ENCODE peak calls at places on chromosome 9, in seven cellular contexts. I is H9, X is K562, G is HepG2, Z is IMR-90, A is colonic mucosa, L is PC-3. H is an unnamed sample.

GRCh38 chr9:114271556-114272510 is 51.1 kb upstream of the ORM1 start:
- DNase-seq in A (no peak), Z (peak; percentile 58), I (peak; percentile 56), L (peak; percentile 15), X (no peak), G (peak; percentile 28), H (peak; percentile 72)

GRCh38 chr9:83937861-83938455 is 16.7 kb upstream of the KIF27 start:
- DNase-seq in I (no peak), Z (peak; percentile 62), X (peak; percentile 54), G (peak; percentile 68), A (no peak), L (peak; percentile 87), H (peak; percentile 72)

GRCh38 chr9:131734165-131734610 is 5.7 kb downstream of the RAPGEF1 start:
- DNase-seq in G (no peak), A (peak; percentile 89), Z (no peak), I (no peak), L (peak; percentile 81), X (no peak), H (no peak)

GRCh38 chr9:137619240-137620090 is 660 bp downstream of the EHMT1 start:
- DNase-seq in G (no peak), A (peak; percentile 39), L (peak; percentile 39), X (no peak), I (no peak), Z (peak; percentile 36), H (peak; percentile 55)

GRCh38 chr9:6634441-6634840 is 11.1 kb downstream of the GLDC start:
- DNase-seq in A (no peak), Z (no peak), I (no peak), G (no peak), L (no peak), X (peak; percentile 11), H (no peak)

GRCh38 chr9:38226491-38226951 is 157.5 kb upstream of the SHB start:
- DNase-seq in Z (peak; percentile 4), X (no peak), L (peak; percentile 29), A (no peak), I (peak; percentile 50), G (peak; percentile 21), H (peak; percentile 32)

GRCh38 chr9:109766351-109766750 is 13.6 kb upstream of the PALM2AKAP2 start:
- DNase-seq in A (no peak), Z (peak; percentile 98), I (no peak), X (no peak), G (no peak), L (peak; percentile 44), H (peak; percentile 91)

GRCh38 chr9:10094563-10094962 is 518.2 kb downstream of the PTPRD start:
- DNase-seq in I (no peak), G (no peak), A (no peak), Z (no peak), X (no peak), L (no peak), H (no peak)

GRCh38 chr9:82421498-82421897 is 432.9 kb downstream of the SPATA31D1 start:
- DNase-seq in L (no peak), I (no peak), X (no peak), G (no peak), A (no peak), Z (no peak), H (no peak)

DNA sequence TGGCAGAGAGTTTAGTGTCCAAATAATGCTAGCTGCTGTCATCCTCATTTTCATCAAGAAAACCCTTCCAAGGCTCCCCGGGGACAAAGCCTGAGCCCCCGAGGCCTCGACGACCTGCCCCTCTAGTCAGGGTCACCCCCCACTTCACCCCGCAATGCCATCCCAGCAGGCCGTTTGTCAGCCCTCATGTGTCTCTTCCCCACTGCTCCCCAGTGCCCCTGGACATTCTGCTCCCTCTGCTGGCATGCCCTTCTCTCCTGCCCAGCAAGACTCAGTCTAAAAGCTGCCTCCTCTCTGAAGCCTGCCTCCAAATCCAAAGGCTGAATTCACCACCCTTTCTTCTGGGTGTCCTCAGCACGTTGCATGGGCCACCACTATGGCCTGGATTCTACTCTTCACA is 59.3 kb downstream of the PAX5 start:
- DNase-seq in I (peak; percentile 33), X (no peak), L (no peak), G (no peak), Z (no peak), A (no peak), H (no peak)
- TF ChIP-seq CTCF in I (peak; percentile 25), X (no peak), L (peak; percentile 44), G (peak; percentile 46), Z (peak; percentile 6), A (no peak), H (no peak)

DNA sequence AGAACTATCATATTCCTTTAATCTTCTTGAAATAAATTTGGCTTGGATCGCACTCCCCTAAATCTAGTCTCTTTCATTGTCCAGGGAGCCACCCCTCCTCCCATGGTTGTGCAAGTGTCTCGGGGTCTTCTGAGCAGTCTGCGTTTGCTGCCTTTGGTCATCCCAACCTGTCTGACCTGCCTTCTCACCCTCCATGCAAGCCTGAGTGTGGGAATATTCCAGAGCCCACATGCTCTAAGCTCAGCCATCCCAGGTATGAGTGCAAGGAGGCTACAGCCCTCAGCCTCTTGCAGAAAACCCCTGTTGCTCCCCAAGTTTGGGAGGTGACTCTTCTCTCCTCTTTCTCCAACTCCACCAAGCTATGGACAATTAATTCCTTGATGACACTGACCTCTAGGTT is 7.7 kb upstream of the CTSL start:
- DNase-seq in X (no peak), L (no peak), A (no peak), Z (no peak), G (no peak), I (no peak), H (no peak)
- H3K27me3 ChIP-seq in X (no peaks in the 10 kb centered on the region), L (no peaks in the 10 kb centered on the region), A (no peaks in the 10 kb centered on the region), Z (no peaks in the 10 kb centered on the region), G (peaks cover 23% of the 10 kb centered on the region), I (no peaks in the 10 kb centered on the region), H (no peaks in the 10 kb centered on the region)

GRCh38 chr9:22156586-22156985 is 147.5 kb upstream of the CDKN2B start:
- DNase-seq in Z (no peak), X (no peak), L (no peak), A (no peak), I (no peak), G (no peak), H (peak; percentile 60)

GRCh38 chr9:22157271-22157670 is 148.2 kb upstream of the CDKN2B start:
- DNase-seq in I (no peak), Z (peak; percentile 25), X (no peak), L (no peak), G (no peak), A (no peak), H (no peak)

GRCh38 chr9:22158983-22159382 is 149.9 kb upstream of the CDKN2B start:
- DNase-seq in G (peak; percentile 85), X (no peak), Z (peak; percentile 91), L (peak; percentile 87), A (peak; percentile 34), I (no peak), H (peak; percentile 92)

GRCh38 chr9:22158275-22158674 is 149.2 kb upstream of the CDKN2B start:
- DNase-seq in Z (peak; percentile 12), X (no peak), G (no peak), A (no peak), I (no peak), L (peak; percentile 53), H (no peak)

DNA sequence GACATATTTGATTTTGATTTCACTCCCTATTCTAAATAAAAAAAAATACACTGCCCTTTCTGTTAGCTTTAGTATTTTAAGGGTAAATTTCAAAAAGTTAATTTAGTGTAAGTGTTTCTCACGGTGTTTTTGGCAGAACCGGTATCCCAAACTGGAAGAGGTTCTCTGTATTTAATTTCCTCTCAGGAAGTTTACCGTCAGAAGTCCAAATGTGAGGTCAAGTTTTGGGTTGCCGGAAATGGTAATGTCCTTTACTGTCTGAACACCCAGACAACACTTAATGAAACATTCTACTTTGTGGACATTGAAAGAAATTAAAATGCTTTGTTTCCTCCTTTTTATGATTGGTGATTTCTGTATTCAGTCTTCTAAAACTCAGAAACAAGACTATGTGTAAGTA is 148.7 kb upstream of the CDKN2B start:
- DNase-seq in Z (no peak), X (no peak), L (no peak), A (no peak), G (no peak), I (no peak), H (no peak)
- H3K9ac ChIP-seq in Z (no peak overlapping the region), X (no peak overlapping the region), L (peak overlapping the region; percentile 76), A (no peak overlapping the region), G (no peak overlapping the region), I (no peak overlapping the region), H (no peak overlapping the region)

GRCh38 chr9:112719292-112719691 is 1.4 kb upstream of the INIP start:
- DNase-seq in X (no peak), L (no peak), I (no peak), Z (no peak), A (no peak), G (no peak), H (peak; percentile 16)

GRCh38 chr9:112719696-112720095 is 1.8 kb upstream of the INIP start:
- DNase-seq in X (no peak), A (no peak), I (no peak), G (no peak), L (peak; percentile 19), Z (peak; percentile 10), H (peak; percentile 21)

GRCh38 chr9:112712678-112713077 is 5.2 kb downstream of the INIP start:
- DNase-seq in G (no peak), A (no peak), I (no peak), Z (no peak), X (no peak), L (no peak), H (no peak)

DNA sequence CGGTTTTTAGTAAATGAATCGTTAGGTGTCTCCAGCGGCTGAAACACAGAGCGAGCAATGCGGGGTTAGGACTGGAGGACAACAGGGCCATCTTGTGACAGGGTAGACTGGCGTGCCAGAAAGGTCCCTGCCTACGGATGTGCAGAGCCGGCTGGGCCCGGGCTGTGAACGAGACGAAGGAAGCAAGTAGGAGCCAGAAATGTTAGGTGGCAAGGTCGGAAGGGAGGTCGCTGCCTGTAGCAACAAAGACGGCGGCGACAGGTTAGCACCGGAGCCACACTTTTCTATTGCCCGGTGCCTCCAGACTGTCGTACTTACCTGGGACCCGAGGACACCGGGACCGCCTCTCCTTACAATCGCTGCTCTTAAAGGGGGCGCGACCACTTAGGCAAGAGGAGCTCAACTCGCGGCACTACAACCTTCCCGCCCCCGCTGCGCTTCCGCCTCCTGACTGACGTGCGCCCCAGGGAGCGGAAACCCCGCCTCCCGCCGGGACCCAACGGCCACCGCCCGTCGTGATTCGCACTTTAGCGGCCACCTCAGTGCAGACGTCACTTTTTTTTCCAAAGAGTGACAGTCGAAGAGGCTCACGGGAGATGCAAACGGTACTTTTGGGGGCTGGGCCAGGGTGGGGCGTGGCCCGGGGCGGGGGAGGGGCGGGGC is at the start of gene INIP:
- DNase-seq in A (peak; percentile 97), I (peak; percentile 99), X (peak; percentile 95), G (peak; percentile 95), L (peak; percentile 96), Z (peak; percentile 95), H (peak; percentile 96)
- TF ChIP-seq CTCF in A (no peak), I (no peak), X (peak; percentile 32), G (peak; percentile 71), L (no peak), Z (peak; percentile 16), H (no peak)

DNA sequence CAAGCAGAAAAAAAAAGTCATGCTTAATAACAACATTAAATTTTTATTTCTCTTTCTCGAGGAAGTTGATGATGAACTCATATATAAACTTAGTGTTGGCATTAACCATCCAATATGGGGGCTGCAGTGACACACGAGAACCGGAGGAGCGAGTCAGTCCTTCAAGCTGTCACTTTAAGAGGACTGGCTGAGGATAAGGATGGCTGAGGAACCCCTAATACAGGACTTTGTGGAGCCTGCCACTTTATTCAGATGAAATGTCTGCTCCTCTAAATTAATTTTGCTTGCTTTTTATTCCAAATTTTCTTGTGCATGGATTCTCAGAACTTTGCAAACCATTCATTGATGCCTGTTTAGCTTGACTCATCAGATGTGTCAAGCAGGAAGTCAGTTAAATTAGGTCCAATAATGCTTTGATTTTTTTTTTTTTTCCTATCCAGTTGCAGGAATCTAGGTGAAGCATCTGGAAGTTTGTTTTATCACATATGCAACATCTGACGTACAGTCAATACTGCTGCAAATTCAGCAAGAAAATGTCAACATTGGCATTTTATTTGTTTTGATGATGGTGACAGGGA is 144.2 kb upstream of the COL5A1 start:
- DNase-seq in X (no peak), G (no peak), I (no peak), L (peak; percentile 36), Z (peak; percentile 43), A (no peak), H (peak; percentile 21)
- H3K27me3 ChIP-seq in X (peaks cover 53% of the 10 kb centered on the region), G (peaks cover 60% of the 10 kb centered on the region), I (peaks cover 2% of the 10 kb centered on the region), L (no peaks in the 10 kb centered on the region), Z (no peaks in the 10 kb centered on the region), A (peaks cover 3% of the 10 kb centered on the region), H (peaks cover 6% of the 10 kb centered on the region)